ENCODE peak calls at places on chromosome 9, in four cellular contexts. X, G, A and B are unnamed samples.

GRCh38 chr9:109166771-109167601 is at the start of gene FRRS1L:
- DNase-seq in X (no peak), G (no peak), A (no peak), B (peak)

GRCh38 chr9:14156046-14156445 is 157.9 kb downstream of the NFIB start:
- DNase-seq in X (no peak), G (no peak), A (no peak), B (no peak)

GRCh38 chr9:113588936-113589335 is 125.4 kb downstream of the RGS3 start:
- DNase-seq in X (no peak), G (no peak), A (no peak), B (no peak)

GRCh38 chr9:84277646-84278045 is 62.9 kb downstream of the SLC28A3 start:
- DNase-seq in X (no peak), G (no peak), A (no peak), B (no peak)

GRCh38 chr9:128706671-128707381 is 4.5 kb downstream of the PKN3 start:
- DNase-seq in X (no peak), G (peak), A (no peak), B (peak)

GRCh38 chr9:110370316-110370715 is 32.7 kb upstream of the TXNDC8 start:
- DNase-seq in X (no peak), G (no peak), A (no peak), B (no peak)

GRCh38 chr9:8432224-8432623 is 632.6 kb upstream of the DMAC1 start:
- DNase-seq in X (no peak), G (no peak), A (no peak), B (no peak)

GRCh38 chr9:70609542-70610286 is 195.3 kb upstream of the KLF9 start:
- DNase-seq in X (no peak), G (peak), A (no peak), B (peak)

GRCh38 chr9:78296208-78296892 is 575 bp upstream of the PSAT1 start:
- DNase-seq in X (no peak), G (peak), A (peak), B (no peak)

GRCh38 chr9:38708759-38709158 is 11.2 kb downstream of the FAM240B start:
- DNase-seq in X (no peak), G (no peak), A (no peak), B (no peak)

GRCh38 chr9:108296056-108296455 is 559.7 kb downstream of the ACTL7B start:
- DNase-seq in X (no peak), G (no peak), A (no peak), B (no peak)

GRCh38 chr9:85117831-85118230 is 448.3 kb downstream of the NTRK2 start:
- DNase-seq in X (no peak), G (no peak), A (no peak), B (no peak)

GRCh38 chr9:128470560-128470959 is 14.8 kb downstream of the ODF2 start:
- DNase-seq in X (no peak), G (no peak), A (no peak), B (no peak)

GRCh38 chr9:13054381-13054780 is 225.1 kb downstream of the MPDZ start:
- DNase-seq in X (no peak), G (no peak), A (no peak), B (no peak)

GRCh38 chr9:89999176-89999533 is 394.3 kb downstream of the GADD45G start:
- DNase-seq in X (no peak), G (peak), A (peak), B (peak)

GRCh38 chr9:72843525-72844439 is 109.1 kb downstream of the ALDH1A1 start:
- DNase-seq in X (no peak), G (no peak), A (no peak), B (no peak)

GRCh38 chr9:130664191-130665028 is at the start of gene PRDM12:
- DNase-seq in X (no peak), G (no peak), A (no peak), B (no peak)

GRCh38 chr9:17291766-17292165 is 156.9 kb downstream of the CNTLN start:
- DNase-seq in X (no peak), G (no peak), A (no peak), B (no peak)

GRCh38 chr9:132614324-132614723 is 31.9 kb downstream of the BARHL1 start:
- DNase-seq in X (no peak), G (no peak), A (no peak), B (no peak)

GRCh38 chr9:107772988-107773387 is 283.4 kb upstream of the KLF4 start:
- DNase-seq in X (no peak), G (no peak), A (no peak), B (no peak)

GRCh38 chr9:107213561-107214028 is 69.5 kb upstream of the RAD23B start:
- DNase-seq in X (no peak), G (no peak), A (no peak), B (no peak)

GRCh38 chr9:88658311-88658822 is 123.4 kb downstream of the NXNL2 start:
- DNase-seq in X (no peak), G (peak), A (no peak), B (no peak)

GRCh38 chr9:38016375-38017120 is 52.5 kb downstream of the SHB start:
- DNase-seq in X (no peak), G (no peak), A (no peak), B (no peak)

GRCh38 chr9:86687788-86688187 is 259.5 kb downstream of the GAS1 start:
- DNase-seq in X (no peak), G (no peak), A (no peak), B (no peak)

GRCh38 chr9:96460470-96460869 is 10.5 kb downstream of the HABP4 start:
- DNase-seq in X (no peak), G (no peak), A (no peak), B (peak)

GRCh38 chr9:81472701-81473100 is 216.6 kb downstream of the TLE1 start:
- DNase-seq in X (no peak), G (no peak), A (no peak), B (no peak)

GRCh38 chr9:122468735-122469134 is 9.0 kb downstream of the OR1J1 start:
- DNase-seq in X (no peak), G (no peak), A (no peak), B (no peak)

GRCh38 chr9:122463828-122464632 is 13.7 kb downstream of the OR1J1 start:
- DNase-seq in X (no peak), G (no peak), A (no peak), B (no peak)

GRCh38 chr9:122464633-122465567 is 12.8 kb downstream of the OR1J1 start:
- DNase-seq in X (no peak), G (peak), A (peak), B (peak)
- H3K4me3 ChIP-seq in X (peak), G (no peak), A (peak), B (peak)

DNA sequence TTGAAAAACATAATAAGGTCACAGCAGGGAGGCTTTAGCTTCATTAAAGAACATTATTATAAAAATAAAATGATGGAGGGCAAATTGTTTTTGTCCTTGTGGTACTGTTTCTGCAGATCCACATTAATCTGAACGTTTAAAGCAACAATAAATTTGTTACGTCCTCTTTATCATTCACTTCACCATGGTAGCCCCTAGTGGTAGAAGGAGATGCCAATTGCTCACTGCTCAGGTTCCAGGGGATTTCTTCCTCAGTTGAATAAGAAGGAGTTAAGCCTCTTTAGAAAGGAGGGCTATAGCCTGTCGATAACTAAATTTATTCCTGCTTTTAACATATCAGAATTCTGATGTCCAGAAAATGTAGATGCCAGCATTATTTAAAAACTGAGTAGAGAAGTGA is 692.4 kb downstream of the PTPRD start:
- DNase-seq in X (no peak), G (no peak), A (no peak), B (no peak)
- TF ChIP-seq CTCF in X (no peak), G (no peak), A (no peak), B (no peak)

GRCh38 chr9:82726404-82727276 is 336.3 kb downstream of the RASEF start:
- DNase-seq in X (no peak), G (no peak), A (no peak), B (no peak)

GRCh38 chr9:82729141-82729540 is 333.8 kb downstream of the RASEF start:
- DNase-seq in X (no peak), G (no peak), A (no peak), B (no peak)

GRCh38 chr9:82729991-82730390 is 333.0 kb downstream of the RASEF start:
- DNase-seq in X (no peak), G (no peak), A (no peak), B (no peak)
- TF ChIP-seq POLR2A in X (no peak), G (no peak), A (no peak), B (no peak)

GRCh38 chr9:4979224-4979623 is 5.8 kb upstream of the JAK2 start:
- DNase-seq in X (no peak), G (no peak), A (no peak), B (no peak)
- H3K4me3 ChIP-seq in X (no peak), G (no peak), A (no peak), B (no peak)

DNA sequence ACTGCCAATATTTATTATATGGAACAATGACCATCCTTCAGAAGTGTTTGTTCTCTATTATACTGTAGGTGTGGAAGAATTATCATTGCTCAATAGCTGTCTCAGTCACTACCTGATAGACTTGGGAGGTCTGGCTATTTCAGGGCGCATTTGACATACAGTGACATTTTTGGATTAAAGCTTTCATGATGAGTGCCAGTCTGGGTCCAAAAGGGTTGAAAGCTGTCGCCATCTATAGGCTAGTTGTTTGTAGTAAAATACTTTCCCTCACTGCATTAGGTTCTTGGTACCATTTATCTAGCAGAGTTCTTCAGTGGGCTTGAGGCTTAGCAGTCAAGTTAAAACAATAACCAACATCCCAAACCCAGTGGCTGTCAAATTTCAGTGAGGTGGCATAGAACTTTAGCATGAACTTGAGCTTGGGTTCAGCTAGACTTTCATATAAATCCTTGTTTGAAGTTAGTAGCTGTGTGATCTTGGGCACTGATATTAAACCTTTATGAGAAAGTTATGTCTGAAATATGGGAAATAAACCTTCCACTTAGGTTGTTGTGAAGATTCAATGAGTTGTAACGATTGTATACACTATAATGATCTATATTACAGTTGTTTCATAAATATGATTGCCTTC is 110.5 kb upstream of the CDKN2B start:
- DNase-seq in X (no peak), G (no peak), A (no peak), B (no peak)
- TF ChIP-seq CTCF in X (no peak), G (peak), A (no peak), B (no peak)

DNA sequence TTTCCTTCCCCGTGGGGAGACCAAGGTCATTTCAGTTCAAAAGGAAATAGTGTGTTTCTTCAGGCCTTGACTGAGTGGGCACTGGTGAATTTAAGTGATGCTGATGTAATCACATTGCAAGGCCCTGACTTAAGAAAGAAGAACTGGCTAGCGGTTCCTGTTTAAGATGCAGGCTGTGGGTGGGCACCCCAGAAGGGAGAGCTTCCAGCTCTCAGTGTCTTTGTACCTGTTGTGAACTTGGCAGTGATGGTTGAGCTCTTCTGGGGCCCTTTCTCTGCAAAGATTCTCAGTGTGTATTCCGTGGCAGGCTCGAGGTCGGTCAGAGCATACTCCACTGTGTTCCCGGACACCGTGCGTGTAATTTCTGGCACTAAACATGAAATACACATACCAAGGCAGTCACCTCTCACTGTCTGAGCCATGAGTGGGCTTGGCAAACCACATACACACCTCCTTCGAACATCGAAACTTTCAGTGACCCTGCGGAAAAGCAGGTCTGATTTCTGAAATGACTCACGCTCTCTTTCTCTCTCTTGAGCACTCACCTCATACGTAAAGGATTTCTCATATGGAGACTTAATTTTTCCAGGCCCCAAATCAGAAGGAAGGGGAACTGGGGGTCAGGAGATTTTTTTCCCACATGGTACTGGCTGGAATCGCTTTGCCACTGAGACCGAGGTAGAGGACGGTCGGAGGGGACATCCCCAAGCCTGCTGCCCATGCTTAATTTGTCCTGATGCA is 81.9 kb downstream of the TNC start:
- DNase-seq in X (no peak), G (no peak), A (no peak), B (no peak)
- TF ChIP-seq POLR2A in X (no peak), G (no peak), A (no peak), B (no peak)

GRCh38 chr9:101027733-101028345 is 688 bp upstream of the PLPPR1 start:
- DNase-seq in X (no peak), G (no peak), A (no peak), B (no peak)
- H3K4me3 ChIP-seq in X (peak), G (peak), A (peak), B (peak)

GRCh38 chr9:137221477-137222111 is 446 bp downstream of the RNF208 start:
- DNase-seq in X (no peak), G (no peak), A (no peak), B (no peak)
- TF ChIP-seq CTCF in X (no peak), G (no peak), A (no peak), B (no peak)